ENCODE peak calls at places on chromosomes 2 and 18, in nine cellular contexts. S is HCT116, R is HepG2, H is A549, E is WTC11, Y is SK-N-SH, V is GM12878, I is endothelial cell of umbilical vein, D is K562. O is an unnamed sample.

GRCh38 chr2:192216336-192216735 is 21.6 kb upstream of the TMEFF2 start:
- DNase-seq in E (no peak), D (no peak), V (no peak), R (no peak), H (no peak), Y (no peak), S (no peak), I (no peak), O (no peak)

GRCh38 chr2:66389651-66390131 is 45.2 kb upstream of the MEIS1 start:
- DNase-seq in V (no peak), Y (no peak), E (no peak), H (no peak), D (peak; percentile 37), R (no peak), I (no peak), S (no peak), O (peak; percentile 18)

GRCh38 chr2:215189393-215189792 is 51.0 kb upstream of the ABCA12 start:
- DNase-seq in S (no peak), R (no peak), I (no peak), Y (no peak), E (no peak), V (no peak), D (no peak), H (no peak), O (no peak)

GRCh38 chr18:44715245-44715644 is 34.6 kb downstream of the SETBP1 start:
- DNase-seq in H (no peak), D (no peak), E (no peak), V (no peak), Y (no peak), I (no peak), R (no peak), S (no peak), O (no peak)

GRCh38 chr2:102770506-102770905 is 8.7 kb downstream of the TMEM182 start:
- DNase-seq in V (no peak), R (no peak), H (no peak), S (no peak), D (no peak), I (no peak), E (no peak), Y (no peak), O (no peak)

GRCh38 chr2:199302851-199303250 is 154.9 kb downstream of the SATB2 start:
- DNase-seq in I (no peak), E (no peak), V (no peak), S (no peak), H (no peak), Y (no peak), R (no peak), D (no peak), O (no peak)

GRCh38 chr2:180006236-180006635 is 861 bp downstream of the CWC22 start:
- DNase-seq in S (no peak), V (no peak), R (no peak), E (no peak), H (no peak), Y (peak; percentile 9), D (peak; percentile 40), I (no peak), O (peak; percentile 50)

GRCh38 chr2:47483191-47483590 is 80.2 kb downstream of the MSH2 start:
- DNase-seq in E (no peak), D (no peak), R (no peak), S (no peak), Y (no peak), H (no peak), I (no peak), V (no peak), O (no peak)

GRCh38 chr18:79393626-79394401 is 1.9 kb upstream of the NFATC1 start:
- DNase-seq in H (peak; percentile 64), I (peak; percentile 94), D (peak; percentile 70), R (peak; percentile 28), S (peak; percentile 44), E (peak; percentile 68), V (no peak), Y (peak; percentile 83), O (peak; percentile 39)

GRCh38 chr2:214379227-214379626 is 31.6 kb upstream of the VWC2L start:
- DNase-seq in S (no peak), R (no peak), Y (no peak), H (no peak), D (no peak), V (no peak), I (no peak), E (no peak), O (no peak)

DNA sequence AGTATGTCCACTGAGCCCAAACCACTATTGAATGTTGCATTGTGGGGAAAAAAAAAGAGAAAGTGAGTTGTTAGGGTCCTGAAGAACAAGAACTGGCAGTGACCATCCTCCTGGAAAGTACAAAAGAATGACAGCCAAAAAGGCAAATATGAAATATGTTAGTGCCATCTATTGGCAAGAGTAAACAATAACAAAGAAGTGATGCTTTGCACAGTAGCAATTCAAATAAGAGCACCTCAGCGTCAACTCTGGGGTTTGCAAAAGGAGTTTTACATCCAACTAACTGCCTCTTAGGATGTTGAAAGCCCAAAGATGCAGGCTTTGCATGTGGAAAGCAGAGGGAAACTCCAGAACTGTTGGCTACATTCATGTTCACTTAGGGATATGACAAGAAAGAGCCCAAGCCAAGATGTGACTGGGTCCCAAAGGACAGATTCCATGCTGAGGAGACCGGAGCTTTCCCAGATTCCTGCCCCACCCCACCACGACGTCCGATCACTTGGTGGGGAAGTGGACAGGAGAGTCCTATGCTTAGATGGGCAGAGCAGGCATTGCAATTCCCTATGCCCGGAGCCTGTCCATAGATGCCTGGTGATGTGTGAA is 15.6 kb downstream of the TRABD2A start:
- DNase-seq in E (no peak), H (peak; percentile 40), I (no peak), D (no peak), R (no peak), Y (no peak), V (no peak), S (no peak), O (peak; percentile 56)
- TF ChIP-seq CTCF in E (no peak), H (peak; percentile 79), I (no peak), D (peak; percentile 29), R (peak; percentile 42), Y (peak; percentile 45), V (peak; percentile 61), S (peak; percentile 57), O (peak; percentile 5)

GRCh38 chr2:117983040-117983439 is 30.8 kb downstream of the CCDC93 start:
- DNase-seq in R (no peak), Y (no peak), D (no peak), S (no peak), H (no peak), V (no peak), E (no peak), I (peak; percentile 33), O (no peak)
- TF ChIP-seq MAX in R (no peak), Y (no peak), D (no peak), S (no peak), H (no peak), V (no peak), E (no peak), I (no peak), O (no peak)

GRCh38 chr2:24878341-24878740 is 41.7 kb downstream of the ADCY3 start:
- DNase-seq in D (no peak), E (no peak), Y (no peak), V (no peak), S (no peak), I (no peak), H (no peak), R (no peak), O (no peak)

GRCh38 chr2:24885221-24886113 is 34.6 kb downstream of the ADCY3 start:
- DNase-seq in R (no peak), D (no peak), S (no peak), Y (no peak), H (no peak), E (no peak), V (no peak), I (no peak), O (peak; percentile 44)

GRCh38 chr2:24881158-24881557 is 38.9 kb downstream of the ADCY3 start:
- DNase-seq in R (no peak), Y (no peak), V (no peak), I (no peak), E (no peak), H (no peak), S (no peak), D (no peak), O (no peak)

GRCh38 chr2:24883946-24884345 is 36.1 kb downstream of the ADCY3 start:
- DNase-seq in Y (no peak), D (no peak), V (no peak), S (no peak), I (no peak), E (no peak), R (no peak), H (no peak), O (no peak)

DNA sequence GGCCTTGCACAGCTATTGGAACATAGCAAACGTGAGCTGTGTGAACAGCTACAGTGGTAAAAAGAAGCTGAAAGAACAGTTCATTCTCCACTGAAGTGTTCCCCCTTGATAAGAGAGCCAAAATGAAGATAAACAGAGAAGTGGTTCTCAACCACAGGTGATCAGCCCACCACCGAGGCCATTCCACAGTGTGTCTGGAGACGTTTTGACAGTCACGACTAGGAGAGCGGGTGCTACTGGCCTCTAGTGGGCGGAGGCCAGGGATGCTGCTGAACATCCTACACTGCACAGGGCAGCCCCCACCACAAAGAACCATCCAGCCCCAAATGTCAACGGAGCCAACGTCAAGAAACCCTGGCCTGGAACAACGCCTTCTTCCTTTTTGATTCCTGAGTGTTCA is 38.4 kb downstream of the ADCY3 start:
- DNase-seq in S (no peak), I (no peak), V (no peak), D (peak; percentile 61), H (no peak), R (no peak), Y (no peak), E (peak; percentile 33), O (peak; percentile 22)
- TF ChIP-seq CTCF in S (peak; percentile 56), I (no peak), V (no peak), D (peak; percentile 56), H (no peak), R (peak; percentile 62), Y (peak; percentile 21), E (no peak), O (peak; percentile 35)

GRCh38 chr2:71611781-71612545 is 158.6 kb downstream of the DYSF start:
- DNase-seq in R (no peak), Y (no peak), S (no peak), H (no peak), D (no peak), I (no peak), V (no peak), E (peak; percentile 4), O (no peak)
- TF ChIP-seq MAX in R (no peak), Y (no peak), S (no peak), H (no peak), D (no peak), I (no peak), V (no peak), E (no peak), O (no peak)

DNA sequence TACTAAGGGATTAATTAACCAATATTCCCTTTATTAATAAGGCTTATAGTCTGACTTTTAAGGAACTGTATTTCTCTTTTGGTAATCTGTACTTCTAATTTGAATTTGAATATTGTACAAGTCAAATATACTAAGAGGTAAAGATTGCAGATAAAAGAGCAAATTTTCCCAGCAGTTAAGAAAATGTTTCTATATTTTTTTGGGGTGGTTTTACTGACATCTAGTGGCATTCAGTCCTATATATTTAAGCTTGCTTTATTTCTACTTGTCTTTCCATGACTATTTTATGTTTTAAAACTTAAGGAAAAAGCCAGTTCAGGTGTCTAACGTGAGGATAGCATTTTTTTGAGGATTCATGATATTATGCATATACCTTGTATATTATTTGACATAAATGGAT is 41.6 kb downstream of the TDRD15 start:
- DNase-seq in H (no peak), E (no peak), V (no peak), D (peak; percentile 3), R (peak; percentile 42), S (no peak), Y (peak; percentile 34), I (peak; percentile 11), O (peak; percentile 18)
- TF ChIP-seq CTCF in H (peak; percentile 28), E (no peak), V (no peak), D (no peak), R (peak; percentile 57), S (peak; percentile 42), Y (peak; percentile 44), I (no peak), O (no peak)